ENCODE peak calls at places on chromosome 13, in nine cellular contexts. F is heart right ventricle; H is GM06990; C is naive thymus-derived CD4-positive, alpha-beta T cell; Z is osteoblast; A is MM.1S; N is fibroblast of lung; M is left ventricle myocardium inferior; K is CD8-positive, alpha-beta T cell. I is an unnamed sample.
A peak's percentile ranks its signal among the peaks of the same experiment; 100 is the strongest.

GRCh38 chr13:94233401-94233800 is 246.1 kb downstream of the DCT start:
- DNase-seq in F (peak; percentile 7), H (no peak), C (no peak), Z (peak; percentile 78), A (no peak), N (peak; percentile 93), M (peak; percentile 20), K (no peak), I (peak; percentile 75)

GRCh38 chr13:27264181-27264580 is 6.4 kb upstream of the RASL11A start:
- DNase-seq in F (peak; percentile 33), H (no peak), C (no peak), Z (peak; percentile 91), A (no peak), N (peak; percentile 78), M (no peak), K (no peak), I (no peak)

GRCh38 chr13:21297914-21298831 is 121.7 kb downstream of the MRPL57 start:
- DNase-seq in F (peak; percentile 83), H (peak; percentile 93), C (peak; percentile 79), Z (peak; percentile 97), A (peak; percentile 86), N (peak; percentile 89), M (peak; percentile 79), K (peak; percentile 84), I (peak; percentile 62)

GRCh38 chr13:46603165-46603603 is 50.2 kb downstream of the LRCH1 start:
- DNase-seq in F (no peak), H (no peak), C (no peak), Z (no peak), A (no peak), N (no peak), M (no peak), K (no peak), I (no peak)

GRCh38 chr13:44306401-44307192 is 67.0 kb upstream of the SERP2 start:
- DNase-seq in F (peak; percentile 89), H (no peak), C (peak; percentile 29), Z (peak; percentile 76), A (no peak), N (peak; percentile 99), M (peak; percentile 43), K (no peak), I (peak; percentile 92)

GRCh38 chr13:100987993-100988392 is 313.4 kb upstream of the TMTC4 start:
- DNase-seq in F (no peak), H (no peak), C (no peak), Z (peak; percentile 77), A (no peak), N (peak; percentile 51), M (no peak), K (no peak), I (no peak)

GRCh38 chr13:46297338-46297737 is 85.6 kb downstream of the LRRC63 start:
- DNase-seq in F (no peak), H (no peak), C (no peak), Z (no peak), A (no peak), N (peak; percentile 35), M (no peak), K (no peak), I (no peak)

GRCh38 chr13:90568165-90568564 is 779.3 kb upstream of the MIR17HG start:
- DNase-seq in F (no peak), H (no peak), C (no peak), Z (no peak), A (no peak), N (no peak), M (no peak), K (no peak), I (no peak)

GRCh38 chr13:33934936-33935510 is 117.1 kb downstream of the RFC3 start:
- DNase-seq in F (no peak), H (no peak), C (no peak), Z (no peak), A (no peak), N (no peak), M (no peak), K (no peak), I (no peak)

GRCh38 chr13:34179481-34179880 is 361.5 kb downstream of the RFC3 start:
- DNase-seq in F (no peak), H (no peak), C (no peak), Z (no peak), A (no peak), N (peak; percentile 58), M (no peak), K (no peak), I (peak; percentile 92)

GRCh38 chr13:101554420-101555125 is 102.1 kb downstream of the ITGBL1 start:
- DNase-seq in F (no peak), H (no peak), C (no peak), Z (no peak), A (no peak), N (no peak), M (no peak), K (no peak), I (no peak)

GRCh38 chr13:103004790-103005307 is 61.4 kb downstream of the SLC10A2 start:
- DNase-seq in F (peak; percentile 41), H (no peak), C (no peak), Z (no peak), A (no peak), N (no peak), M (no peak), K (no peak), I (no peak)

GRCh38 chr13:27012482-27013197 is 159.0 kb downstream of the USP12 start:
- DNase-seq in F (no peak), H (no peak), C (no peak), Z (peak; percentile 88), A (no peak), N (peak; percentile 89), M (no peak), K (no peak), I (peak; percentile 66)

GRCh38 chr13:109314101-109314500 is 472.3 kb downstream of the IRS2 start:
- DNase-seq in F (no peak), H (no peak), C (no peak), Z (no peak), A (no peak), N (no peak), M (no peak), K (no peak), I (peak; percentile 39)

GRCh38 chr13:35388456-35388855 is 88.0 kb downstream of the MAB21L1 start:
- DNase-seq in F (no peak), H (no peak), C (no peak), Z (no peak), A (no peak), N (no peak), M (no peak), K (no peak), I (no peak)

GRCh38 chr13:44955421-44955820 is 33.9 kb downstream of the NUFIP1 start:
- DNase-seq in F (no peak), H (no peak), C (no peak), Z (no peak), A (no peak), N (no peak), M (peak; percentile 21), K (no peak), I (no peak)

GRCh38 chr13:47796816-47797215 is 204.3 kb downstream of the SUCLA2 start:
- DNase-seq in F (no peak), H (no peak), C (no peak), Z (no peak), A (no peak), N (no peak), M (peak; percentile 22), K (no peak), I (no peak)

GRCh38 chr13:19817106-19817505 is 34.4 kb upstream of the PSPC1 start:
- DNase-seq in F (no peak), H (no peak), C (no peak), Z (no peak), A (no peak), N (no peak), M (no peak), K (peak; percentile 14), I (no peak)

GRCh38 chr13:99648266-99648665 is 147.0 kb downstream of the TM9SF2 start:
- DNase-seq in F (no peak), H (no peak), C (no peak), Z (no peak), A (no peak), N (no peak), M (no peak), K (no peak), I (no peak)

GRCh38 chr13:99647593-99647980 is 146.3 kb downstream of the TM9SF2 start:
- DNase-seq in F (no peak), H (no peak), C (no peak), Z (no peak), A (no peak), N (no peak), M (no peak), K (no peak), I (no peak)

GRCh38 chr13:99650410-99650809 is 149.1 kb downstream of the TM9SF2 start:
- DNase-seq in F (no peak), H (no peak), C (no peak), Z (no peak), A (no peak), N (no peak), M (no peak), K (no peak), I (no peak)

GRCh38 chr13:99646866-99647592 is 145.8 kb downstream of the TM9SF2 start:
- DNase-seq in F (no peak), H (no peak), C (no peak), Z (no peak), A (no peak), N (no peak), M (no peak), K (no peak), I (no peak)

GRCh38 chr13:99648905-99649304 is 147.6 kb downstream of the TM9SF2 start:
- DNase-seq in F (no peak), H (no peak), C (no peak), Z (no peak), A (no peak), N (no peak), M (no peak), K (no peak), I (no peak)
- H3K4me3 ChIP-seq in F (no peak overlapping the region), H (no peak overlapping the region), C (no peak overlapping the region), Z (no peak overlapping the region), A (no peak overlapping the region), N (no peak overlapping the region), M (no peak overlapping the region), K (no peak overlapping the region), I (no peak overlapping the region)

GRCh38 chr13:67299072-67299635 is 69.0 kb upstream of the PCDH9 start:
- DNase-seq in F (no peak), H (no peak), C (no peak), Z (no peak), A (no peak), N (peak; percentile 96), M (no peak), K (no peak), I (no peak)
- H3K4me3 ChIP-seq in F (no peak overlapping the region), H (no peak overlapping the region), C (no peak overlapping the region), Z (peak overlapping the region; percentile 47), A (no peak overlapping the region), N (no peak overlapping the region), M (no peak overlapping the region), K (no peak overlapping the region), I (no peak overlapping the region)

DNA sequence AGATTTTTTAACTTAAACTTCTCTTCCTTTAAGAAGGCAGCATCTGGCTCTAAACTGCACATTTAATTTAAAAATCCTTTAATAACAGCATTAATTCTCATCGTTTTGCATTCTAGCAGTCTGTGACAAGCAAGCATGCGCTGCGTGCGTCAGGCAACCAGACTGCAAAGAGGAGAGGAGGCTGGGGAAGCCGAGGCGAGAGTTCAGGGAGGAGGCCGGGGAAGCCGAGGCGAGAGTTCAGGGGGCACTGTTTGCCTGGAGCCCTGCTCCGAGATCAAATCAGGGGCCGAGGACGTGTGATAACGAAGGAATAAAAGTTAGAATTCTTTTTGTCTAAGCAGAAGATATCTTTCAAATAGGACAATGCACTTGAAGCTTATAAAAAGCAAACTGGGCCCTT is 435.7 kb downstream of the EFNB2 start:
- DNase-seq in F (no peak), H (no peak), C (no peak), Z (no peak), A (no peak), N (no peak), M (no peak), K (no peak), I (no peak)
- H3K4me3 ChIP-seq in F (no peak overlapping the region), H (no peak overlapping the region), C (no peak overlapping the region), Z (no peak overlapping the region), A (no peak overlapping the region), N (no peak overlapping the region), M (no peak overlapping the region), K (no peak overlapping the region), I (no peak overlapping the region)

GRCh38 chr13:41458939-41459753 is 1.8 kb downstream of the RGCC start:
- DNase-seq in F (peak; percentile 45), H (no peak), C (peak; percentile 73), Z (peak; percentile 95), A (peak; percentile 44), N (peak; percentile 29), M (peak; percentile 26), K (peak; percentile 69), I (no peak)
- H3K4me3 ChIP-seq in F (peak overlapping the region; percentile 79), H (no peak overlapping the region), C (peak overlapping the region; percentile 84), Z (peak overlapping the region; percentile 70), A (peak overlapping the region; percentile 71), N (peak overlapping the region; percentile 66), M (peak overlapping the region; percentile 72), K (peak overlapping the region; percentile 66), I (peak overlapping the region; percentile 50)

I was measured in retinal pigment epithelial cell.